ENCODE peak calls at places on chromosome 4, in four cellular contexts. V is coronary artery, B is ELF-1, Y is GOT3. M is an unnamed sample.

GRCh38 chr4:53010320-53010719 is 148.2 kb downstream of the RASL11B start:
- DNase-seq in V (no peak), Y (no peak), B (no peak), M (no peak)

GRCh38 chr4:156493858-156494257 is 477.7 kb downstream of the PDGFC start:
- DNase-seq in B (no peak), V (no peak), Y (no peak), M (no peak)

GRCh38 chr4:27397886-27398285 is 537.2 kb downstream of the STIM2 start:
- DNase-seq in Y (no peak), B (no peak), V (no peak), M (no peak)

GRCh38 chr4:7715251-7716014 is 224.2 kb downstream of the AFAP1 start:
- DNase-seq in V (no peak), Y (no peak), B (no peak), M (no peak)

GRCh38 chr4:1735215-1735614 is 13.9 kb downstream of the TACC3 start:
- DNase-seq in Y (no peak), V (no peak), B (no peak), M (no peak)

GRCh38 chr4:687048-687974 is 1.6 kb downstream of the SLC49A3 start:
- DNase-seq in B (peak), Y (peak), V (peak), M (peak)

GRCh38 chr4:140757220-140757607 is 1.0 kb upstream of the TBC1D9 start:
- DNase-seq in B (no peak), V (no peak), Y (no peak), M (peak)

GRCh38 chr4:168667936-168668335 is 171.1 kb downstream of the PALLD start:
- DNase-seq in Y (no peak), V (no peak), B (no peak), M (no peak)

GRCh38 chr4:9800878-9801277 is 19.4 kb downstream of the DRD5 start:
- DNase-seq in Y (no peak), V (no peak), B (no peak), M (no peak)

GRCh38 chr4:21885241-21885640 is 63.3 kb downstream of the KCNIP4 start:
- DNase-seq in Y (no peak), B (no peak), V (no peak), M (no peak)

GRCh38 chr4:80240976-80241375 is 25.5 kb upstream of the FGF5 start:
- DNase-seq in B (no peak), V (no peak), Y (no peak), M (no peak)

GRCh38 chr4:87005369-87005689 is 70.5 kb downstream of the AFF1 start:
- DNase-seq in Y (no peak), V (no peak), B (no peak), M (no peak)

GRCh38 chr4:155009288-155009687 is 199.1 kb upstream of the NPY2R start:
- DNase-seq in B (no peak), V (no peak), Y (no peak), M (no peak)